ENCODE peak calls at places on chromosome 11, in four cellular contexts. S is non-pigmented ciliary epithelial cell, I is fibroblast of lung, P is mucosa of descending colon. U is an unnamed sample.
A peak's percentile ranks its signal among the peaks of the same experiment; 100 is the strongest.

GRCh38 chr11:59172345-59173079 is 580 bp downstream of the DTX4 start:
- DNase-seq in S (no peak), P (peak; percentile 77), I (no peak), U (peak; percentile 29)

GRCh38 chr11:127890026-127890611 is 697.2 kb downstream of the ETS1 start:
- DNase-seq in I (peak; percentile 11), P (no peak), S (no peak), U (no peak)

GRCh38 chr11:111414936-111415335 is 35.9 kb upstream of the POU2AF1 start:
- DNase-seq in I (no peak), P (no peak), S (no peak), U (no peak)

GRCh38 chr11:72578541-72578940 is 95.7 kb downstream of the PDE2A start:
- DNase-seq in P (no peak), I (no peak), S (no peak), U (no peak)

GRCh38 chr11:33376331-33377099 is 119.3 kb downstream of the HIPK3 start:
- DNase-seq in P (no peak), S (no peak), I (no peak), U (no peak)

GRCh38 chr11:64755681-64756361 is 4.0 kb downstream of the PYGM start:
- DNase-seq in P (no peak), S (no peak), I (no peak), U (no peak)

GRCh38 chr11:11382858-11383532 is 29.9 kb upstream of the CSNK2A3 start:
- DNase-seq in I (no peak), P (no peak), S (no peak), U (no peak)

GRCh38 chr11:58058276-58059010 is 27.7 kb downstream of the OR6Q1 start:
- DNase-seq in P (peak; percentile 79), I (no peak), S (no peak), U (peak; percentile 50)

GRCh38 chr11:94245121-94245520 is 59.3 kb upstream of the IZUMO1R start:
- DNase-seq in I (no peak), S (no peak), P (no peak), U (no peak)

GRCh38 chr11:110472858-110473257 is 43.1 kb downstream of the FDX1 start:
- DNase-seq in I (peak; percentile 56), P (no peak), S (no peak), U (no peak)

GRCh38 chr11:1694064-1694845 is 2.7 kb upstream of the KRTAP5-6 start:
- DNase-seq in S (peak; percentile 27), I (peak; percentile 71), P (peak; percentile 93), U (peak; percentile 90)

GRCh38 chr11:67400942-67401494 is 640 bp downstream of the PPP1CA start:
- DNase-seq in I (no peak), S (no peak), P (no peak), U (no peak)

GRCh38 chr11:130907229-130907628 is 9.1 kb downstream of the SNX19 start:
- DNase-seq in P (no peak), S (no peak), I (no peak), U (no peak)

GRCh38 chr11:67484847-67485311 is 2.1 kb downstream of the AIP start:
- DNase-seq in S (no peak), P (peak; percentile 55), I (no peak), U (no peak)

GRCh38 chr11:67631427-67631826 is 1.7 kb upstream of the NUDT8 start:
- DNase-seq in P (peak; percentile 74), I (no peak), S (no peak), U (no peak)

GRCh38 chr11:575996-576756 is at the start of gene PHRF1:
- DNase-seq in I (peak; percentile 96), S (peak; percentile 60), P (peak; percentile 96), U (peak; percentile 97)

GRCh38 chr11:8017071-8017470 is 29.9 kb downstream of the EIF3F start:
- DNase-seq in I (no peak), P (no peak), S (no peak), U (peak; percentile 14)

GRCh38 chr11:5892908-5893307 is at the start of gene OR52E5:
- DNase-seq in S (no peak), P (no peak), I (no peak), U (no peak)

GRCh38 chr11:92216789-92217188 is 7.8 kb upstream of the FAT3 start:
- DNase-seq in P (no peak), I (no peak), S (no peak), U (no peak)

GRCh38 chr11:1953489-1954284 is 6.6 kb downstream of the MRPL23 start:
- DNase-seq in S (no peak), P (peak; percentile 44), I (no peak), U (no peak)

GRCh38 chr11:101707477-101707876 is 123.7 kb upstream of the TRPC6 start:
- DNase-seq in P (no peak), S (no peak), I (no peak), U (no peak)

GRCh38 chr11:85826096-85826855 is 15.3 kb upstream of the SYTL2 start:
- DNase-seq in I (peak; percentile 44), S (no peak), P (peak; percentile 63), U (no peak)

GRCh38 chr11:68546555-68546954 is 86.0 kb downstream of the PPP6R3 start:
- DNase-seq in I (no peak), P (no peak), S (no peak), U (no peak)

GRCh38 chr11:76623171-76623883 is 47.2 kb downstream of the LRRC32 start:
- DNase-seq in S (peak; percentile 43), P (no peak), I (peak; percentile 56), U (no peak)

GRCh38 chr11:121450424-121450823 is 1.7 kb upstream of the SORL1 start:
- DNase-seq in I (no peak), P (no peak), S (no peak), U (no peak)

GRCh38 chr11:1786466-1786865 is 22.7 kb upstream of the CTSD start:
- DNase-seq in I (no peak), P (no peak), S (no peak), U (no peak)

GRCh38 chr11:107780775-107781174 is 68.9 kb upstream of the SLN start:
- DNase-seq in P (no peak), S (no peak), I (peak; percentile 2), U (no peak)

GRCh38 chr11:22554221-22554620 is 71.4 kb downstream of the FANCF start:
- DNase-seq in I (no peak), S (no peak), P (no peak), U (no peak)

GRCh38 chr11:111652184-111652583 is 49.9 kb downstream of the SIK2 start:
- DNase-seq in S (no peak), I (no peak), P (no peak), U (no peak)

GRCh38 chr11:78961938-78962701 is 387.5 kb upstream of the NARS2 start:
- DNase-seq in S (no peak), I (peak; percentile 69), P (no peak), U (no peak)

GRCh38 chr11:109853156-109853776 is 239.9 kb upstream of the ZC3H12C start:
- DNase-seq in P (no peak), S (peak; percentile 70), I (peak; percentile 91), U (no peak)

GRCh38 chr11:117221775-117222517 is 9.9 kb downstream of the PCSK7 start:
- DNase-seq in P (no peak), I (peak; percentile 85), S (no peak), U (peak; percentile 60)

GRCh38 chr11:95068549-95068948 is 1.8 kb downstream of the SRSF8 start:
- DNase-seq in P (peak; percentile 80), I (peak; percentile 94), S (peak; percentile 90), U (peak; percentile 81)

GRCh38 chr11:29750392-29750791 is 266.4 kb downstream of the KCNA4 start:
- DNase-seq in I (no peak), S (no peak), P (no peak), U (no peak)

U was measured in stomach.